ENCODE peak calls at places on chromosomes 6 and 20, in five cellular contexts. P, F, J, W and G are unnamed samples.

GRCh38 chr6:140601409-140601808 is 1227.0 kb upstream of the CITED2 start:
- DNase-seq in P (no peak), F (no peak), J (no peak), W (no peak), G (no peak)

GRCh38 chr6:125088963-125089362 is 64.6 kb upstream of the TPD52L1 start:
- DNase-seq in P (no peak), F (no peak), J (no peak), W (no peak), G (no peak)

GRCh38 chr6:149319413-149319812 is 1.9 kb downstream of the TAB2 start:
- DNase-seq in P (no peak), F (no peak), J (no peak), W (no peak), G (no peak)

GRCh38 chr6:145148392-145149175 is 586.7 kb downstream of the EPM2A start:
- DNase-seq in P (peak; percentile 17), F (peak; percentile 94), J (peak; percentile 48), W (peak; percentile 91), G (peak; percentile 88)

GRCh38 chr6:69791065-69791471 is 5.7 kb downstream of the LMBRD1 start:
- DNase-seq in P (no peak), F (no peak), J (no peak), W (no peak), G (peak; percentile 13)

GRCh38 chr20:32278199-32278643 is 770 bp downstream of the KIF3B start:
- DNase-seq in P (no peak), F (no peak), J (no peak), W (no peak), G (no peak)

GRCh38 chr20:48728042-48728837 is 99.6 kb downstream of the PREX1 start:
- DNase-seq in P (no peak), F (no peak), J (no peak), W (no peak), G (no peak)

GRCh38 chr6:156804402-156804801 is 27.2 kb downstream of the ARID1B start:
- DNase-seq in P (no peak), F (no peak), J (no peak), W (no peak), G (no peak)

GRCh38 chr6:105372862-105373182 is 30.1 kb downstream of the PREP start:
- DNase-seq in P (no peak), F (peak; percentile 96), J (no peak), W (no peak), G (no peak)

GRCh38 chr20:32336918-32337347 is 21.2 kb upstream of the ASXL1 start:
- DNase-seq in P (no peak), F (peak; percentile 51), J (no peak), W (no peak), G (no peak)

GRCh38 chr20:43590392-43591303 is at the start of gene IFT52:
- DNase-seq in P (peak; percentile 96), F (peak; percentile 93), J (peak; percentile 66), W (peak; percentile 88), G (peak; percentile 84)

GRCh38 chr20:10978713-10979112 is 304.9 kb upstream of the JAG1 start:
- DNase-seq in P (no peak), F (no peak), J (no peak), W (no peak), G (no peak)

GRCh38 chr6:168440520-168441433 is at the start of gene SMOC2:
- DNase-seq in P (peak; percentile 54), F (no peak), J (no peak), W (no peak), G (no peak)

GRCh38 chr6:15363523-15364400 is 117.9 kb downstream of the JARID2 start:
- DNase-seq in P (no peak), F (no peak), J (no peak), W (no peak), G (no peak)

GRCh38 chr20:2337142-2337541 is 41.3 kb downstream of the TGM3 start:
- DNase-seq in P (no peak), F (no peak), J (no peak), W (no peak), G (no peak)

GRCh38 chr6:26300043-26300331 is 65.0 kb upstream of the BTN3A2 start:
- DNase-seq in P (no peak), F (no peak), J (no peak), W (no peak), G (no peak)

GRCh38 chr6:1468126-1468525 is 78.8 kb downstream of the FOXF2 start:
- DNase-seq in P (no peak), F (no peak), J (no peak), W (no peak), G (no peak)

GRCh38 chr6:76565932-76566331 is 493.5 kb upstream of the IMPG1 start:
- DNase-seq in P (no peak), F (no peak), J (no peak), W (no peak), G (no peak)

GRCh38 chr6:89792881-89793280 is 26.7 kb downstream of the MDN1 start:
- DNase-seq in P (no peak), F (peak; percentile 41), J (no peak), W (peak; percentile 10), G (peak; percentile 16)
- TF ChIP-seq CTCF in P (peak; percentile 33), F (peak; percentile 35), J (peak; percentile 35), W (peak; percentile 27), G (peak; percentile 70)

GRCh38 chr6:100269189-100269588 is 195.5 kb downstream of the SIM1 start:
- DNase-seq in P (no peak), F (peak; percentile 39), J (no peak), W (peak; percentile 73), G (peak; percentile 63)

GRCh38 chr6:100267721-100268123 is 197.0 kb downstream of the SIM1 start:
- DNase-seq in P (no peak), F (no peak), J (no peak), W (peak; percentile 54), G (peak; percentile 41)

GRCh38 chr6:100267002-100267401 is 197.7 kb downstream of the SIM1 start:
- DNase-seq in P (no peak), F (no peak), J (no peak), W (no peak), G (no peak)

GRCh38 chr6:100268326-100268725 is 196.4 kb downstream of the SIM1 start:
- DNase-seq in P (no peak), F (no peak), J (no peak), W (no peak), G (no peak)

GRCh38 chr6:100266512-100266911 is 198.2 kb downstream of the SIM1 start:
- DNase-seq in P (no peak), F (no peak), J (no peak), W (no peak), G (no peak)
- TF ChIP-seq CTCF in P (no peak), F (no peak), J (no peak), W (no peak), G (no peak)

DNA sequence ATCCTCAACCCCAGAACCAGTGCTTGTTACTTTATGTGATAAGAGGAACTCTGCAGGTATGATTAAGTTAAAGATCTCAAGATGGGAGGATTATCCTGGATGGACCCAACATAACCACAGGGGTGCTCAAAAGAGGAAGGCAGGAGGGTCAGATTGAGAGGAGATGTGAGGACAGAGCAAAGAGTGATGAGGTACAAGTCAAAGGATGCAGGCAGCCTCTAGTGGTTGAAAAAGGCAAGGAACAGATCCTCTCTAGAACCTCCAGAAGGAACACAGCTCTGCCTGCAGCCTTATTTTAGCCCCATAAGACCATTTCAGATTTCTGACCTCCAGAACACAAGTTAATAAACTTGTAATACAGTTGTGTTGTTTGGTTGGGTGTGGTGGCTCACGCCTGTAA is 41.2 kb downstream of the PDSS2 start:
- DNase-seq in P (no peak), F (peak; percentile 25), J (no peak), W (peak; percentile 4), G (peak; percentile 24)
- TF ChIP-seq CTCF in P (no peak), F (peak; percentile 13), J (peak; percentile 31), W (peak; percentile 57), G (peak; percentile 73)

DNA sequence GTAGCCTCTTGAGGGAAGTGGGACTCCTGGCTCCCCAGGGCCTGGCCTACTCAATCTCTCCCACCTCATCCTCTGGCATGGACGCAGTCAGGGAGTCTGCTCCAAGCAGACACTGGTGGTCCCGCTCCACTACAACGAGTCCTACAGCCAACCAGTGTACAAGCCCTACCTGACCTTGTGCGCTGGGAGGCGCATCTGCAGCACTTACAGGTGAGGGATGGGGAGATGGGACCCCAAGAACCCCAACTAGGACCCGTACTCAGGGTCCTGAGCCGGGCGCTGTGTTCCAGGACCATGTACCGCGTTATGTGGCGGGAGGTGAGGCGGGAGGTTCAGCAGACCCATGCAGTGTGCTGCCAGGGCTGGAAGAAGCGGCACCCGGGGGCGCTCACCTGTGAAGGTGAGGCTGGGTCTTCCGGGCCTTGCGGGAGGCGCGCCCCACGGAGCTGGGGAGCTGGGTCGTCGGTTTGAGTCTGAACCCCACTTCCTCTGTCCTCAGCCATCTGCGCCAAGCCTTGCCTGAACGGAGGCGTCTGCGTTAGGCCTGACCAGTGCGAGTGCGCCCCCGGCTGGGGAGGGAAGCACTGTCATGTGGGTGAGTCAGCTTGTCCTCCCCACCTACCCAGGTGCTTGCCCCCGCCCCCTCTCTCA is 2.1 kb downstream of the EGFL8 start:
- DNase-seq in P (no peak), F (no peak), J (no peak), W (no peak), G (no peak)
- TF ChIP-seq CTCF in P (no peak), F (no peak), J (no peak), W (no peak), G (no peak)